ENCODE peak calls at places on chromosomes 12 and 14, in eight cellular contexts. One of them, this sample, is unnamed.

GRCh38 chr12:117036547-117036946 is 62.7 kb downstream of the TESC start:
- DNase-seq in NCI-H510A: no peak
- DNase-seq in astrocyte: no peak
- DNase-seq in fibroblast of the aortic adventitia: no peak
- DNase-seq in CD4-positive, CD25-positive, alpha-beta regulatory T cell: no peak
- DNase-seq in bronchial epithelial cell: no peak
- DNase-seq in nephron progenitor cell: no peak
- DNase-seq in NCI-H2227 treated with DMSO at 0.1 percent for 48 hours: no peak
- DNase-seq in this sample: no peak

GRCh38 chr14:103748539-103748867 is 32.9 kb downstream of the ZFYVE21 start:
- DNase-seq in CD4-positive, CD25-positive, alpha-beta regulatory T cell: peak; percentile 54
- DNase-seq in fibroblast of the aortic adventitia: no peak
- DNase-seq in NCI-H2227 treated with DMSO at 0.1 percent for 48 hours: no peak
- DNase-seq in NCI-H510A: peak; percentile 63
- DNase-seq in bronchial epithelial cell: no peak
- DNase-seq in astrocyte: no peak
- DNase-seq in nephron progenitor cell: no peak
- DNase-seq in this sample: no peak

GRCh38 chr12:93664573-93665138 is 12.5 kb upstream of the CRADD start:
- DNase-seq in fibroblast of the aortic adventitia: peak; percentile 27
- DNase-seq in nephron progenitor cell: no peak
- DNase-seq in CD4-positive, CD25-positive, alpha-beta regulatory T cell: no peak
- DNase-seq in NCI-H510A: no peak
- DNase-seq in astrocyte: peak; percentile 11
- DNase-seq in NCI-H2227 treated with DMSO at 0.1 percent for 48 hours: no peak
- DNase-seq in bronchial epithelial cell: peak; percentile 76
- DNase-seq in this sample: peak; percentile 5

GRCh38 chr12:78085562-78086182 is 255.0 kb downstream of the NAV3 start:
- DNase-seq in NCI-H510A: no peak
- DNase-seq in fibroblast of the aortic adventitia: peak; percentile 49
- DNase-seq in CD4-positive, CD25-positive, alpha-beta regulatory T cell: no peak
- DNase-seq in astrocyte: peak; percentile 57
- DNase-seq in nephron progenitor cell: no peak
- DNase-seq in bronchial epithelial cell: peak; percentile 77
- DNase-seq in NCI-H2227 treated with DMSO at 0.1 percent for 48 hours: no peak
- DNase-seq in this sample: peak; percentile 49

GRCh38 chr12:127083028-127083949 is 1183.7 kb upstream of the TMEM132C start:
- DNase-seq in nephron progenitor cell: no peak
- DNase-seq in CD4-positive, CD25-positive, alpha-beta regulatory T cell: peak; percentile 30
- DNase-seq in astrocyte: peak; percentile 79
- DNase-seq in fibroblast of the aortic adventitia: peak; percentile 86
- DNase-seq in bronchial epithelial cell: peak; percentile 83
- DNase-seq in NCI-H510A: peak; percentile 79
- DNase-seq in NCI-H2227 treated with DMSO at 0.1 percent for 48 hours: peak; percentile 89
- DNase-seq in this sample: peak; percentile 74

GRCh38 chr12:115404761-115405470 is 720.9 kb upstream of the TBX3 start:
- DNase-seq in astrocyte: peak; percentile 94
- DNase-seq in NCI-H2227 treated with DMSO at 0.1 percent for 48 hours: no peak
- DNase-seq in nephron progenitor cell: no peak
- DNase-seq in CD4-positive, CD25-positive, alpha-beta regulatory T cell: no peak
- DNase-seq in fibroblast of the aortic adventitia: peak; percentile 97
- DNase-seq in bronchial epithelial cell: peak; percentile 73
- DNase-seq in NCI-H510A: no peak
- DNase-seq in this sample: peak; percentile 77

GRCh38 chr12:48817957-48818830 is at the start of gene CACNB3:
- DNase-seq in nephron progenitor cell: peak; percentile 86
- DNase-seq in fibroblast of the aortic adventitia: peak; percentile 31
- DNase-seq in NCI-H510A: peak; percentile 77
- DNase-seq in astrocyte: peak; percentile 32
- DNase-seq in NCI-H2227 treated with DMSO at 0.1 percent for 48 hours: peak; percentile 75
- DNase-seq in bronchial epithelial cell: peak; percentile 34
- DNase-seq in CD4-positive, CD25-positive, alpha-beta regulatory T cell: peak; percentile 75
- DNase-seq in this sample: peak; percentile 23

GRCh38 chr14:96225745-96226151 is 21.1 kb downstream of the BDKRB2 start:
- DNase-seq in bronchial epithelial cell: peak; percentile 73
- DNase-seq in CD4-positive, CD25-positive, alpha-beta regulatory T cell: no peak
- DNase-seq in astrocyte: peak; percentile 81
- DNase-seq in NCI-H2227 treated with DMSO at 0.1 percent for 48 hours: no peak
- DNase-seq in fibroblast of the aortic adventitia: peak; percentile 79
- DNase-seq in nephron progenitor cell: peak; percentile 73
- DNase-seq in NCI-H510A: no peak
- DNase-seq in this sample: peak; percentile 59

GRCh38 chr12:78914859-78915331 is 50.3 kb downstream of the SYT1 start:
- DNase-seq in NCI-H510A: peak; percentile 14
- DNase-seq in NCI-H2227 treated with DMSO at 0.1 percent for 48 hours: no peak
- DNase-seq in nephron progenitor cell: no peak
- DNase-seq in CD4-positive, CD25-positive, alpha-beta regulatory T cell: no peak
- DNase-seq in bronchial epithelial cell: peak; percentile 69
- DNase-seq in fibroblast of the aortic adventitia: no peak
- DNase-seq in astrocyte: no peak
- DNase-seq in this sample: no peak

GRCh38 chr14:47211263-47211662 is 464.1 kb downstream of the MDGA2 start:
- DNase-seq in NCI-H2227 treated with DMSO at 0.1 percent for 48 hours: no peak
- DNase-seq in NCI-H510A: no peak
- DNase-seq in fibroblast of the aortic adventitia: no peak
- DNase-seq in astrocyte: no peak
- DNase-seq in CD4-positive, CD25-positive, alpha-beta regulatory T cell: no peak
- DNase-seq in bronchial epithelial cell: no peak
- DNase-seq in nephron progenitor cell: no peak
- DNase-seq in this sample: no peak

GRCh38 chr14:77088219-77088618 is 9.8 kb upstream of the CIPC start:
- DNase-seq in NCI-H2227 treated with DMSO at 0.1 percent for 48 hours: no peak
- DNase-seq in NCI-H510A: peak; percentile 99
- DNase-seq in nephron progenitor cell: no peak
- DNase-seq in astrocyte: no peak
- DNase-seq in bronchial epithelial cell: peak; percentile 97
- DNase-seq in CD4-positive, CD25-positive, alpha-beta regulatory T cell: peak; percentile 12
- DNase-seq in fibroblast of the aortic adventitia: no peak
- DNase-seq in this sample: no peak